ENCODE peak calls at places on chromosomes 12 and 14, in four cellular contexts. S is lower lobe of right lung, P is lower leg skin, E is heart right ventricle. Z is an unnamed sample.

GRCh38 chr12:111578276-111578970 is 20.7 kb downstream of the ATXN2 start:
- DNase-seq in S (no peak), P (no peak), E (no peak), Z (no peak)

GRCh38 chr12:92141585-92142244 is 3.9 kb downstream of the BTG1 start:
- DNase-seq in S (no peak), P (no peak), E (no peak), Z (no peak)

GRCh38 chr14:72962829-72963312 is 36.6 kb downstream of the DCAF4 start:
- DNase-seq in S (no peak), P (no peak), E (no peak), Z (no peak)

GRCh38 chr12:45585522-45586230 is 143.8 kb upstream of the ARID2 start:
- DNase-seq in S (no peak), P (no peak), E (no peak), Z (peak)

GRCh38 chr12:66633676-66634075 is 45.2 kb downstream of the GRIP1 start:
- DNase-seq in S (no peak), P (no peak), E (no peak), Z (no peak)

GRCh38 chr14:59044707-59045106 is 143.8 kb upstream of the DAAM1 start:
- DNase-seq in S (no peak), P (no peak), E (no peak), Z (no peak)

GRCh38 chr12:47400251-47400650 is 305.6 kb downstream of the RPAP3 start:
- DNase-seq in S (no peak), P (no peak), E (no peak), Z (no peak)

GRCh38 chr12:75658826-75659823 is 147.7 kb upstream of the KRR1 start:
- DNase-seq in S (no peak), P (no peak), E (no peak), Z (no peak)

GRCh38 chr14:67863223-67863622 is 43.6 kb downstream of the RAD51B start:
- DNase-seq in S (no peak), P (no peak), E (no peak), Z (no peak)

GRCh38 chr12:52079576-52080402 is at the start of gene SMIM41:
- DNase-seq in S (peak), P (no peak), E (no peak), Z (no peak)

GRCh38 chr14:74988131-74988530 is 14.6 kb upstream of the EIF2B2 start:
- DNase-seq in S (no peak), P (no peak), E (no peak), Z (no peak)

GRCh38 chr12:129870146-129870545 is 33.7 kb downstream of the TMEM132D start:
- DNase-seq in S (no peak), P (no peak), E (no peak), Z (no peak)

DNA sequence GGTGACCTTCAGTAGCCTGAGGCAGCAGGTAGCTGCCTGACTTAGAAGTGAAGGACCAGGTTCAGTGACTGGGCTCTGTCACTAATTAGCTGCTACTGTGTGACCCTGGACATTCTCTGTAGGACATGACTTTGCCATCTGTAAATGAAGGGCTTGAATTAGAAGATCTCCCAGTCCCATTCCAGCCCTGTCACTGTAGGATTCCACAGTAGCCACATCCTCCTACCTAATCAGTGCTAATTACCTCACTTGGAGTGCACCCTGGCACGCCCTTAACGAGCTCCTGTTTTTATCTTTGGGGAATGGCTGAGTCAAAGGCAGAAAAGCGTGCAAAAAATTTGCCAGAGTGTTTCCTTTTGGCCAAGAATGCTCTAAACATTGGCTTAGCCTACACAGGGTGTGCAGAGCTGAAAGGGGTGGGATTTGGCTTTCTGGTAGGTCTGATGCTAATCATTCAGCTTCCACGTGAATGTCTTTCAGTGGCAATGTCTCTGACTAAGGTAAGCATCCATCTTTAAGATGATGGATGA is 6.8 kb downstream of the NTF3 start:
- DNase-seq in S (no peak), P (no peak), E (no peak), Z (no peak)
- H3K4me3 ChIP-seq in S (no peak), P (no peak), E (no peak), Z (no peak)

DNA sequence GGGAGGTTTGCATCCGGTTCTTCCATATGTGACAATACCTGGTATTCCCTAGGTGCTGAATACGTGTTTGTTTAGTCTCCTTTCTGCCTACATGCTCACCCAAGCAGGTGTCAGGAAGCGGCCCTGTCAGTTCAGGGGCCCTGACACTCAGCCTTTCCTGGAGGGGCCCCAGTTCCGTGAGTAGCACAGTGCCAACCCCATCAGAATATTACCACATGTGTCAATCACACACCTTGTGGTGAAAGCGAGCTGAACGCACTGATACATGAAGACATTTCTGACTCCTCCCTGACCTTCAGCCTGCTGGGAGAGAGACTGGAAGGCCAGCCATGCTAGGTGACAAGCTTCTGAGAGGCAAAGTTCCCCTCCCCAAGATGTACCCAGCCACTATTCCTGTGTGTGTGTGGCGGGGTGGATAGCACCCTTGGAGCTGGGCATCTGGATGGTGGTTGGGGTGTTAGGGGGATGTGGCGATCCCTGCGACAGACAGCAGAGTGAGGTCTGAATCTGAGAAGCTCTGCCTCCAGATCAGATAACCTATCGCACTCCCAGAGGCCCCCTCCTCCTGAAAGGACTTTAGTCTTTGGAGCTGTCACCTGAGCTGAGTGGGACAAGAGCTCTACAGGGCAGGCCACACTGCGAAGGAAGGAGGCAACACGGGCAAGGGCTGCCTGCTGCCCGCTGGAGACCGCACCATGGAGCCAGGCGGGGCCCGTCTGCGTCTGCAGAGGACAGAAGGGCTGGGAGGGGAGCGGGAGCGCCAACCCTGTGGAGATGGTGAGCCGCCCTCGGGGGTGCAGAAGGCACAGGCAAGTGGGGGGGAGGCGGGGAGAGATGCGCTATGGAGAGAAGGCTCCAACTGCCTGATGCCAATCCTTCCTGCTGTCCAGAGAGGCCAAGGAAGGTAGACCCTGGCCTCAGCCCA is at the start of gene SOAT2:
- DNase-seq in S (no peak), P (no peak), E (no peak), Z (no peak)
- H3K4me3 ChIP-seq in S (no peak), P (no peak), E (no peak), Z (no peak)

DNA sequence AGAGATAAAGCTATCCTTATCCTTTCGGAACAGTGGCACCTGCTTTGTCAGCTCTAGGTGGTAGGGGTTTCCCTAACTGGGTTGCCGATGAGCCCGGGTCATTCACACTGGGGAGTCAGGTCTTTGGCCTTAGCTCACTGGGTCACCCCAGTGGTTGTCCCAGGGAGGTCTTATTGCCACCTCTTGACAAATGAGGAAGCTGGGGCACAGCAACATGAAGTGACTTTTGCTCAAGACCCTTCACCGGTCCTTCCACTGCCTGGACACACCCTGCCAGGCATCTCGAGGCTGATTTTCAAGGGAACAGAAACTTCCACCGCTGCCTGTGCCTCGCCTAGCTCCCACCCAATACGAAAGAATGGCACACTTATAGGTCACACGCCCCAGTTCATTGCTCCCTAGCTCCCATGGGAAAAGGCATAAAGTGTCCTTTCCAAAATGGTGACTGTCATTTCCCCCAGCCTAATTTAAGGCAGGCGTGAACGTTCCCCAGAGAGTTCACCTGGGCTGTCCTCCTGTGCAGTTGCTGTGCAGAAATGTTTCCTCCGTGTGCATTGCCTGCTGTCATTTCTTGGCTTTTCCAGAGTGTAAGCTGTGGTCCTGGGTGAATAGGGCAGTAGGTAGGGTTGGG is 156.1 kb upstream of the CCND2 start:
- DNase-seq in S (no peak), P (no peak), E (no peak), Z (no peak)
- H3K4me3 ChIP-seq in S (no peak), P (no peak), E (no peak), Z (no peak)

GRCh38 chr12:13045816-13046215 is 1.6 kb downstream of the FAM234B start:
- DNase-seq in S (no peak), P (no peak), E (no peak), Z (no peak)
- H3K4me3 ChIP-seq in S (no peak), P (no peak), E (no peak), Z (no peak)

GRCh38 chr12:110349096-110349495 is 54.4 kb downstream of the ANAPC7 start:
- DNase-seq in S (no peak), P (no peak), E (no peak), Z (no peak)
- H3K4me3 ChIP-seq in S (no peak), P (no peak), E (no peak), Z (no peak)

GRCh38 chr12:53749986-53750811 is 1.6 kb downstream of the CISTR start:
- DNase-seq in S (no peak), P (no peak), E (no peak), Z (no peak)

GRCh38 chr12:53752651-53753050 is 872 bp upstream of the CISTR start:
- DNase-seq in S (no peak), P (no peak), E (no peak), Z (no peak)

GRCh38 chr12:53751336-53752191 is at the start of gene CISTR:
- DNase-seq in S (peak), P (no peak), E (peak), Z (peak)

GRCh38 chr12:53750812-53751335 is 905 bp downstream of the CISTR start:
- DNase-seq in S (peak), P (no peak), E (peak), Z (no peak)

GRCh38 chr12:53752192-53752601 is 418 bp upstream of the CISTR start:
- DNase-seq in S (no peak), P (no peak), E (no peak), Z (no peak)
- H3K4me3 ChIP-seq in S (peak), P (no peak), E (peak), Z (no peak)

DNA sequence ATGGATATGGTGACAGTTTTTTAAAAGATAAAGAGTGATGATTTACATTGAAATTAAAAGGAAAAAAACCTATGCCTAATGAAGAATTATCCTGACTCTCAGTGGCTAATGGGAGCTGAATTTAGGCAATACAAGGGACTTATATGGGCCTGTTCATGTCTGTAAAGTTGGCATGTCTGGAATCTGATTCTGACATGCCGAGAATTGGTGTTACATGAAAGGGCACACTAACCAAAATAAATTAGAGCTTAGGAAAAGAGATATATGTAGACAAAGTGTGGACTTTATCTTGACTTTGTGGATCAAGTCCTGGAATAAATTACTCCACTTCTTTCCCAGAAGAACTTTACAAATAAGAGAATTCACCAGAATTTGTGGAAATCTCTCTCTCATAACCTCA is 1.1 kb downstream of the TDG start:
- DNase-seq in S (no peak), P (no peak), E (no peak), Z (no peak)
- H3K4me3 ChIP-seq in S (peak), P (no peak), E (peak), Z (peak)

DNA sequence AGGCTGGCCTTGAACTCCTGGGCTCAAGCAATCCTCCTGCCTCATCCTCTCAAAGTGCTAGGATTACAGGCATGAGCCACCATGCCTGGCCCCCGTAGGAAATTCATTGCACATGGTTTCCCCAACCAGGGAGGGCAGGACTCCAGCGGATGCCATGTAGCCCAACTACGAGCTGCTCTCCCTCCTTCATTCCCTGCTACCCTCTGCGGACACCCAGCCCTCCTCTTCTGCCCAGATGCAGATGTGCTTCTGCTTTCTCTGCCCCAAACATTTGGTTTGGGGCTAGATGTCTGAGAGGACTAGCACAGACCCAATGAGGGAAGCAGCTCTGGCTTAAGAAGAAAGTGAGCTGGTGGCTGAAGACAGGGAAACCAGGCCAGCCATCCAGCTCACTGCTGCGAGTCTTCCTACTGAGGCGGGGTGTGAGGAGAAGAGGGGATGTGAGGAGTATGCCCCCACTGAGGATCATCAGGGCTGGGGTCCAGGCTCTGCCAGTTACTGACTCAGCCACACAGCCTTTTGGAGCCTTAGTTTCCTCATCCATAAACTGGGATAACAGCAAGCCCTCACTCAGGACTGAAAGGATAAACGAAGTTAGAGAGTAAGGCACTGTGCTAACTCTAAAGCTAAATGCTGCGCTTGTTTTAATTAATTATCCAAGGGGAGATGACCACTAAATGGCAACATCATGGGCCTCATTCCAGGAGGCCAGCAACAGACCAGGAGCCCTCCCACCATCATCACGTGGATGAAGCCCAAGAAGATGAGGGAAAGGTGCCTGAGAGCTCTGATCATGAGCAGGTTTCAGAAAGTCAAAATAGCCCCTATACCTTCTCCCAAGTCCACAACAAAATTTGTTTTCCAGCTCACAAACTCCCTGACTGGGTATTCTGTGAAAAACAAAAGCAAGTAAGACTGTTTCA is 10.9 kb downstream of the CTDSP2 start:
- DNase-seq in S (no peak), P (no peak), E (no peak), Z (no peak)
- H3K4me3 ChIP-seq in S (peak), P (no peak), E (peak), Z (no peak)

DNA sequence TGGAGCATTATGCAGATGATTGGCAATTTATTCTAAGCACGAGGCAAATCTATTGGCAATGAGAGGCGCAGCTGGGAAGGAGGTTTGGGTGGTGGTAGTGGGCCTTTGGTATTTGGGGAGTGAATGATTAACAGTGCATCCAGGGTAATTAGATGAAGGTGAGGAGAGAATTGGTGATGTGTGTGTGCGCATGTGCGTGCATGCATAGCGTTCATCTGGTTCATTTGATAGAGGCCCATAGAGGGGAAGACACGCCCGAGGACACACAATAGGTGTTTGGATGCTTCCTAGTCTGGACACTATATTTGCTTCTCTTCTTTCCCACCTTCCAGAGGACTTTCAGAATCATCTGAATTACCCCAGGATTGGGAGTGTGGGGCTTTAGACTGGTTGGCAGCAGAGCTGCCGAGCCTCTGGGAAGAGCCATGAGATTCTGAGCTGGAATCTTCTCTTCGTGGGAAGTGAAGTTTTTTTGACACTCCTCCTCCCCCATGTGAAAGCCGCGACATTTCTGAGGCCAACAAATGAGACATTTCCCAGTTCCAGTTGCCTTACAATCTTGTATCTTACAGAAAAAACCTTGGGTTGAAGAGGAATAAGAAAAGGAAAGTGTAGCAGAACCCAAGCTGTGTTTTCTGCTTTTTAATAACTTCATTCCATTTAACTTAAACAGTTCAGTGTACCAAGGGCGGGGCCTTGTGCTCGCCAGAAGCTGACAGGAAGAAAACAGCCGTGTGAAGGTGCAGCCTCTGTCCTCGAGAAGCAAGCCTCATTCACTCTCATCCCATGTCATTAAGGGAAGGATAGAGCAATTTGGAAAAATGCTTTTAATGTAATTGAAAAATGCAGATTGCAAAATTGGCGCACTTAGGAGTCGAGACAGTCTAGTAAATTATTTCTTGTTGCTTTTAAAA is 65.3 kb downstream of the SLC25A47 start:
- DNase-seq in S (no peak), P (no peak), E (no peak), Z (no peak)
- H3K4me3 ChIP-seq in S (no peak), P (no peak), E (no peak), Z (no peak)